ENCODE peak calls at places on chromosomes 11 and 22, in nine cellular contexts. One of them, this sample, is unnamed.

GRCh38 chr11:32385998-32386397 is 49.3 kb downstream of the WT1 start:
- DNase-seq in ovary: no peak
- DNase-seq in body of pancreas: no peak
- DNase-seq in uterus: peak
- DNase-seq in IMR-90: peak
- DNase-seq in thyroid gland: peak
- DNase-seq in tibial nerve: no peak
- DNase-seq in endothelial cell of umbilical vein: peak
- DNase-seq in HCT116: peak
- DNase-seq in this sample: peak

GRCh38 chr22:49305966-49306631 is 521.6 kb downstream of the BRD1 start:
- DNase-seq in uterus: no peak
- DNase-seq in IMR-90: no peak
- DNase-seq in HCT116: no peak
- DNase-seq in ovary: peak
- DNase-seq in thyroid gland: no peak
- DNase-seq in endothelial cell of umbilical vein: no peak
- DNase-seq in body of pancreas: peak
- DNase-seq in tibial nerve: no peak
- DNase-seq in this sample: no peak

GRCh38 chr22:50548046-50548912 is 2.6 kb downstream of the KLHDC7B start:
- DNase-seq in HCT116: no peak
- DNase-seq in ovary: no peak
- DNase-seq in endothelial cell of umbilical vein: no peak
- DNase-seq in tibial nerve: no peak
- DNase-seq in IMR-90: no peak
- DNase-seq in thyroid gland: peak
- DNase-seq in uterus: no peak
- DNase-seq in body of pancreas: no peak
- DNase-seq in this sample: no peak

GRCh38 chr11:3775761-3776406 is 21.5 kb downstream of the NUP98 start:
- DNase-seq in body of pancreas: no peak
- DNase-seq in tibial nerve: no peak
- DNase-seq in ovary: no peak
- DNase-seq in thyroid gland: no peak
- DNase-seq in uterus: no peak
- DNase-seq in endothelial cell of umbilical vein: no peak
- DNase-seq in HCT116: no peak
- DNase-seq in IMR-90: no peak
- DNase-seq in this sample: no peak

GRCh38 chr22:31106651-31107205 is 640 bp downstream of the SELENOM start:
- DNase-seq in endothelial cell of umbilical vein: no peak
- DNase-seq in ovary: no peak
- DNase-seq in HCT116: no peak
- DNase-seq in body of pancreas: no peak
- DNase-seq in tibial nerve: peak
- DNase-seq in IMR-90: peak
- DNase-seq in uterus: peak
- DNase-seq in thyroid gland: no peak
- DNase-seq in this sample: peak

GRCh38 chr11:76783901-76784813 is 1.0 kb downstream of the TSKU start:
- DNase-seq in body of pancreas: peak
- DNase-seq in IMR-90: peak
- DNase-seq in ovary: peak
- DNase-seq in tibial nerve: no peak
- DNase-seq in uterus: peak
- DNase-seq in endothelial cell of umbilical vein: peak
- DNase-seq in HCT116: peak
- DNase-seq in thyroid gland: peak
- DNase-seq in this sample: peak

GRCh38 chr11:70504246-70505020 is 106.1 kb downstream of the CTTN start:
- DNase-seq in tibial nerve: no peak
- DNase-seq in thyroid gland: no peak
- DNase-seq in uterus: no peak
- DNase-seq in HCT116: no peak
- DNase-seq in IMR-90: no peak
- DNase-seq in ovary: no peak
- DNase-seq in endothelial cell of umbilical vein: no peak
- DNase-seq in body of pancreas: no peak
- DNase-seq in this sample: no peak

GRCh38 chr22:50710221-50710620 is 27.8 kb upstream of the ACR start:
- DNase-seq in endothelial cell of umbilical vein: no peak
- DNase-seq in body of pancreas: no peak
- DNase-seq in IMR-90: no peak
- DNase-seq in thyroid gland: no peak
- DNase-seq in tibial nerve: no peak
- DNase-seq in ovary: no peak
- DNase-seq in HCT116: no peak
- DNase-seq in uterus: no peak
- DNase-seq in this sample: no peak

GRCh38 chr11:9092085-9092484 is 686 bp upstream of the SCUBE2 start:
- DNase-seq in HCT116: no peak
- DNase-seq in thyroid gland: no peak
- DNase-seq in uterus: no peak
- DNase-seq in endothelial cell of umbilical vein: no peak
- DNase-seq in ovary: no peak
- DNase-seq in body of pancreas: no peak
- DNase-seq in tibial nerve: no peak
- DNase-seq in IMR-90: no peak
- DNase-seq in this sample: no peak

GRCh38 chr11:46416656-46417055 is 25.1 kb upstream of the CHRM4 start:
- DNase-seq in endothelial cell of umbilical vein: no peak
- DNase-seq in uterus: no peak
- DNase-seq in HCT116: no peak
- DNase-seq in IMR-90: no peak
- DNase-seq in tibial nerve: no peak
- DNase-seq in ovary: no peak
- DNase-seq in thyroid gland: no peak
- DNase-seq in body of pancreas: no peak
- DNase-seq in this sample: no peak

GRCh38 chr11:47858169-47858543 is 10.0 kb upstream of the NUP160 start:
- DNase-seq in HCT116: no peak
- DNase-seq in ovary: no peak
- DNase-seq in thyroid gland: peak
- DNase-seq in tibial nerve: no peak
- DNase-seq in endothelial cell of umbilical vein: peak
- DNase-seq in body of pancreas: no peak
- DNase-seq in uterus: peak
- DNase-seq in IMR-90: peak
- DNase-seq in this sample: no peak

GRCh38 chr11:46511352-46511751 is 82.5 kb downstream of the AMBRA1 start:
- DNase-seq in IMR-90: no peak
- DNase-seq in thyroid gland: no peak
- DNase-seq in tibial nerve: no peak
- DNase-seq in HCT116: no peak
- DNase-seq in uterus: no peak
- DNase-seq in ovary: no peak
- DNase-seq in body of pancreas: no peak
- DNase-seq in endothelial cell of umbilical vein: no peak
- DNase-seq in this sample: no peak

GRCh38 chr11:7490054-7490453 is 4.7 kb downstream of the OLFML1 start:
- DNase-seq in IMR-90: peak
- DNase-seq in body of pancreas: no peak
- DNase-seq in HCT116: no peak
- DNase-seq in endothelial cell of umbilical vein: no peak
- DNase-seq in uterus: peak
- DNase-seq in ovary: no peak
- DNase-seq in thyroid gland: no peak
- DNase-seq in tibial nerve: no peak
- DNase-seq in this sample: no peak

GRCh38 chr11:85953491-85954143 is 98.4 kb downstream of the CCDC83 start:
- DNase-seq in endothelial cell of umbilical vein: no peak
- DNase-seq in HCT116: no peak
- DNase-seq in IMR-90: peak
- DNase-seq in tibial nerve: no peak
- DNase-seq in body of pancreas: no peak
- DNase-seq in ovary: no peak
- DNase-seq in uterus: no peak
- DNase-seq in thyroid gland: no peak
- DNase-seq in this sample: no peak

GRCh38 chr11:9761441-9761945 is 97.6 kb downstream of the SWAP70 start:
- DNase-seq in body of pancreas: no peak
- DNase-seq in endothelial cell of umbilical vein: no peak
- DNase-seq in HCT116: no peak
- DNase-seq in IMR-90: no peak
- DNase-seq in ovary: no peak
- DNase-seq in thyroid gland: no peak
- DNase-seq in uterus: no peak
- DNase-seq in tibial nerve: no peak
- DNase-seq in this sample: no peak

GRCh38 chr22:46376908-46377565 is 41.5 kb downstream of the TRMU start:
- DNase-seq in ovary: no peak
- DNase-seq in body of pancreas: peak
- DNase-seq in HCT116: no peak
- DNase-seq in tibial nerve: no peak
- DNase-seq in thyroid gland: no peak
- DNase-seq in uterus: no peak
- DNase-seq in endothelial cell of umbilical vein: no peak
- DNase-seq in IMR-90: no peak
- DNase-seq in this sample: no peak

GRCh38 chr11:58125469-58125868 is at the start of gene OR9I1:
- DNase-seq in HCT116: no peak
- DNase-seq in ovary: no peak
- DNase-seq in IMR-90: peak
- DNase-seq in tibial nerve: no peak
- DNase-seq in endothelial cell of umbilical vein: no peak
- DNase-seq in uterus: no peak
- DNase-seq in thyroid gland: no peak
- DNase-seq in body of pancreas: no peak
- DNase-seq in this sample: no peak

GRCh38 chr22:35795476-35795875 is 77.8 kb downstream of the APOL5 start:
- DNase-seq in HCT116: no peak
- DNase-seq in uterus: no peak
- DNase-seq in tibial nerve: no peak
- DNase-seq in thyroid gland: no peak
- DNase-seq in ovary: no peak
- DNase-seq in body of pancreas: no peak
- DNase-seq in IMR-90: no peak
- DNase-seq in endothelial cell of umbilical vein: no peak
- DNase-seq in this sample: no peak

GRCh38 chr22:23478175-23478574 is 101.9 kb downstream of the IGLL1 start:
- DNase-seq in uterus: no peak
- DNase-seq in ovary: no peak
- DNase-seq in endothelial cell of umbilical vein: no peak
- DNase-seq in tibial nerve: no peak
- DNase-seq in HCT116: no peak
- DNase-seq in body of pancreas: no peak
- DNase-seq in thyroid gland: no peak
- DNase-seq in IMR-90: no peak
- DNase-seq in this sample: no peak

GRCh38 chr11:134939905-134940304 is 527.9 kb upstream of the B3GAT1 start:
- DNase-seq in endothelial cell of umbilical vein: no peak
- DNase-seq in IMR-90: no peak
- DNase-seq in HCT116: no peak
- DNase-seq in ovary: no peak
- DNase-seq in body of pancreas: no peak
- DNase-seq in thyroid gland: no peak
- DNase-seq in tibial nerve: no peak
- DNase-seq in uterus: no peak
- DNase-seq in this sample: peak
- TF ChIP-seq CTCF in endothelial cell of umbilical vein: no peak
- TF ChIP-seq CTCF in IMR-90: no peak
- TF ChIP-seq CTCF in HCT116: peak
- TF ChIP-seq CTCF in ovary: no peak
- TF ChIP-seq CTCF in body of pancreas: no peak
- TF ChIP-seq CTCF in thyroid gland: no peak
- TF ChIP-seq CTCF in tibial nerve: no peak
- TF ChIP-seq CTCF in uterus: no peak
- TF ChIP-seq CTCF in this sample: no peak

DNA sequence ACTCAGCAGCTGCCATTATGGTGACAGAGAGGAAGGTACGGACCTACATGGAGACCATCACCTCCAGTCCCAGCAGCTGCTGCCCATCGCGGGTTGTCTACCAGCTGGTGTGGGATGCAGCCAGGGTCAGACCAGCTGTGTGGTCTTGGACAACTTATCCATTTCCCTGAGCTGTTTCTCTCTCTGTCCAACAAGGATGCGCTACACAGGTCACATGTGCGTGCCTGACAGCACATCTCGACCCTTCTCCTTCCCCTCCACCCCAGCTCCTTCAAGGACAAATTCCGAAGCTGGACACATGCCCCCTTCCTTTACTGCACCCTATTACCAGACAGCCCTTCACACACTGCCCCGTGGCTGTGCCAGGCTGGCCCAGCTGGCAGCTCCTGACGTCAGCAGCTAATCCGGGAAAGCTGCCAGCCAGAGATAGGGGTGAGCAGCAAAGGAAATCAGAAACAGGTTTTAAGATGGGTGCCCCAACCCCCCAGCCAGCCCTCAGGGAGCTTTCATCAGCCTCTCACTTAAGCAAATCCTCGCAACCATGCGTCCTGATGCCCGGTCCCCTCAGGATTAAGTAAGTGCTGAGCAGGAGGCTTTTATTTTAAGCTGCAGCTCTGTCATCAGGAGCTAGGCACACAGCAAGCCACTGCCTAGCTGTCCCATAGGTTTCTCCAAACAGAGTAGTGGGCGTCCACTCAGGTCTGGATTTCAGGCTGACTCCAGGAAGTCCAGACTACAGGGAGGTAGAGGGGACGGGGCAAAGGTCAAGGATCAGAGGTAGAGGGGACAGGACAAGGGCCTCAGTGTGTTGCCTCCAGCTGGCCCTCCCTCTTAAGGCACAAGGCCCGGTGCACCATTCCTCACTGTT is 20.3 kb downstream of the TEF start:
- DNase-seq in thyroid gland: peak
- DNase-seq in HCT116: no peak
- DNase-seq in tibial nerve: peak
- DNase-seq in uterus: peak
- DNase-seq in ovary: peak
- DNase-seq in body of pancreas: peak
- DNase-seq in endothelial cell of umbilical vein: peak
- DNase-seq in IMR-90: peak
- DNase-seq in this sample: peak
- H3K27ac ChIP-seq in thyroid gland: peak
- H3K27ac ChIP-seq in HCT116: peak
- H3K27ac ChIP-seq in tibial nerve: peak
- H3K27ac ChIP-seq in uterus: peak
- H3K27ac ChIP-seq in ovary: no peak
- H3K27ac ChIP-seq in body of pancreas: peak
- H3K27ac ChIP-seq in endothelial cell of umbilical vein: no peak
- H3K27ac ChIP-seq in IMR-90: peak
- H3K27ac ChIP-seq in this sample: peak

DNA sequence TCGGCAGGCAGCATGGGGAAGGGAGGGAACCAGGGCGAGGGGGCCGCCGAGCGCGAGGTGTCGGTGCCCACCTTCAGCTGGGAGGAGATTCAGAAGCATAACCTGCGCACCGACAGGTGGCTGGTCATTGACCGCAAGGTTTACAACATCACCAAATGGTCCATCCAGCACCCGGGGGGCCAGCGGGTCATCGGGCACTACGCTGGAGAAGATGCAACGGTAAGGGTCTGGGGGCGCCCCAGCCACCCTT is 204 bp downstream of the FADS2 start:
- DNase-seq in body of pancreas: no peak
- DNase-seq in ovary: no peak
- DNase-seq in tibial nerve: no peak
- DNase-seq in endothelial cell of umbilical vein: no peak
- DNase-seq in HCT116: no peak
- DNase-seq in thyroid gland: no peak
- DNase-seq in IMR-90: no peak
- DNase-seq in uterus: no peak
- DNase-seq in this sample: no peak
- TF ChIP-seq POLR2A in body of pancreas: no peak
- TF ChIP-seq POLR2A in ovary: no peak
- TF ChIP-seq POLR2A in tibial nerve: no peak
- TF ChIP-seq POLR2A in endothelial cell of umbilical vein: peak
- TF ChIP-seq POLR2A in HCT116: no peak
- TF ChIP-seq POLR2A in thyroid gland: no peak
- TF ChIP-seq POLR2A in IMR-90: no peak
- TF ChIP-seq POLR2A in uterus: no peak
- TF ChIP-seq POLR2A in this sample: no peak

GRCh38 chr11:124753624-124754023 is 1.6 kb upstream of the VSIG2 start:
- DNase-seq in uterus: no peak
- DNase-seq in endothelial cell of umbilical vein: no peak
- DNase-seq in HCT116: no peak
- DNase-seq in ovary: no peak
- DNase-seq in body of pancreas: no peak
- DNase-seq in IMR-90: no peak
- DNase-seq in thyroid gland: no peak
- DNase-seq in tibial nerve: no peak
- DNase-seq in this sample: no peak
- TF ChIP-seq CTCF in uterus: no peak
- TF ChIP-seq CTCF in endothelial cell of umbilical vein: no peak
- TF ChIP-seq CTCF in HCT116: no peak
- TF ChIP-seq CTCF in ovary: no peak
- TF ChIP-seq CTCF in body of pancreas: no peak
- TF ChIP-seq CTCF in IMR-90: no peak
- TF ChIP-seq CTCF in thyroid gland: no peak
- TF ChIP-seq CTCF in tibial nerve: no peak
- TF ChIP-seq CTCF in this sample: no peak

This sample was measured in heart left ventricle.